ENCODE peak calls at places on chromosomes 4 and X, in seven cellular contexts. U is esophagus squamous epithelium; L is hypothalamus; S is anterior cingulate cortex; C is CD8-positive, alpha-beta T cell; F is Calu3; W is T-helper 1 cell. R is an unnamed sample.

GRCh38 chrX:24493740-24494543 is 28.9 kb downstream of the PDK3 start:
- DNase-seq in U (no peak), L (no peak), S (no peak), C (no peak), F (no peak), W (no peak), R (no peak)

GRCh38 chr4:151152033-151152432 is 52.6 kb downstream of the RPS3A start:
- DNase-seq in U (no peak), L (no peak), S (no peak), C (no peak), F (no peak), W (no peak), R (no peak)

GRCh38 chrX:138928737-138929459 is 217.4 kb upstream of the FGF13 start:
- DNase-seq in U (no peak), L (no peak), S (no peak), C (no peak), F (no peak), W (no peak), R (no peak)

GRCh38 chrX:10190367-10190766 is 33.6 kb downstream of the CLCN4 start:
- DNase-seq in U (no peak), L (peak; percentile 36), S (no peak), C (no peak), F (peak; percentile 24), W (no peak), R (no peak)

GRCh38 chr4:72208421-72209075 is 176.7 kb downstream of the NPFFR2 start:
- DNase-seq in U (no peak), L (no peak), S (no peak), C (no peak), F (peak; percentile 6), W (no peak), R (no peak)

GRCh38 chr4:122224348-122224747 is 72.2 kb downstream of the BLTP1 start:
- DNase-seq in U (no peak), L (no peak), S (no peak), C (no peak), F (no peak), W (no peak), R (no peak)

GRCh38 chr4:165588534-165589310 is 209.9 kb downstream of the CPE start:
- DNase-seq in U (no peak), L (no peak), S (no peak), C (no peak), F (no peak), W (no peak), R (no peak)

GRCh38 chr4:86595426-86595805 is 1.3 kb downstream of the PTPN13 start:
- DNase-seq in U (no peak), L (peak; percentile 80), S (no peak), C (no peak), F (no peak), W (no peak), R (peak; percentile 59)

GRCh38 chrX:12894074-12894691 is 12.2 kb upstream of the TLR8 start:
- DNase-seq in U (no peak), L (peak; percentile 1), S (peak; percentile 8), C (peak; percentile 7), F (peak; percentile 40), W (peak; percentile 7), R (no peak)

GRCh38 chr4:122150896-122151295 is 1.2 kb upstream of the BLTP1 start:
- DNase-seq in U (no peak), L (peak; percentile 5), S (no peak), C (no peak), F (no peak), W (no peak), R (no peak)

GRCh38 chr4:121336706-121337105 is 44.1 kb downstream of the QRFPR start:
- DNase-seq in U (no peak), L (no peak), S (no peak), C (no peak), F (no peak), W (no peak), R (no peak)

GRCh38 chr4:143375326-143376073 is 38.8 kb downstream of the GAB1 start:
- DNase-seq in U (no peak), L (peak; percentile 86), S (peak; percentile 53), C (no peak), F (peak; percentile 36), W (no peak), R (peak; percentile 49)

GRCh38 chr4:109302366-109303140 is at the start of gene COL25A1:
- DNase-seq in U (no peak), L (peak; percentile 46), S (peak; percentile 45), C (peak; percentile 25), F (no peak), W (peak; percentile 22), R (no peak)

GRCh38 chr4:25913056-25913850 is 767 bp upstream of the SMIM20 start:
- DNase-seq in U (peak; percentile 8), L (no peak), S (no peak), C (peak; percentile 35), F (no peak), W (peak; percentile 6), R (peak; percentile 47)

GRCh38 chr4:124262211-124263179 is 450.0 kb downstream of the ANKRD50 start:
- DNase-seq in U (no peak), L (peak; percentile 45), S (peak; percentile 36), C (no peak), F (peak; percentile 65), W (no peak), R (peak; percentile 5)

GRCh38 chr4:152620218-152620617 is 59.6 kb downstream of the TMEM154 start:
- DNase-seq in U (no peak), L (no peak), S (no peak), C (no peak), F (no peak), W (no peak), R (no peak)

GRCh38 chrX:131626681-131627296 is 82.9 kb downstream of the OR13H1 start:
- DNase-seq in U (no peak), L (no peak), S (no peak), C (no peak), F (no peak), W (no peak), R (no peak)

GRCh38 chr4:119971763-119972162 is 94.9 kb downstream of the MAD2L1 start:
- DNase-seq in U (no peak), L (no peak), S (no peak), C (no peak), F (no peak), W (no peak), R (no peak)

GRCh38 chr4:71268156-71268555 is 70.7 kb upstream of the SLC4A4 start:
- DNase-seq in U (no peak), L (no peak), S (no peak), C (no peak), F (no peak), W (no peak), R (no peak)

GRCh38 chr4:75919914-75920313 is 17.7 kb upstream of the PPEF2 start:
- DNase-seq in U (no peak), L (no peak), S (peak; percentile 74), C (no peak), F (no peak), W (no peak), R (no peak)